ENCODE peak calls at places on chromosomes 4 and X, in nine cellular contexts. J is iris pigment epithelial cell; B is sciatic nerve; U is stimulated activated CD4-positive, alpha-beta T cell treated with anti-CD3 and anti-CD28 coated beads, Interleukin-12 subunit alpha, Interleukin-12 subunit beta, amount 100 ng/mL, for 48 hours; K is mucosa of gallbladder; F is activated naive CD4-positive, alpha-beta T cell treated with anti-CD3 and anti-CD28 coated beads, Interleukin-2, amount 50 U/mL, for 72 hours; G is osteocyte; A is DMS 273 treated with DMSO at 0.1 percent for 48 hours; P is psoas muscle. T is an unnamed sample.

GRCh38 chr4:70365479-70365878 is 4.9 kb downstream of the SMR3A start:
- DNase-seq in G (no peak), J (peak), F (no peak), U (no peak), K (no peak), A (no peak), B (no peak), P (no peak), T (no peak)

GRCh38 chrX:13934731-13935130 is 95.0 kb downstream of the GEMIN8 start:
- DNase-seq in K (no peak), F (no peak), U (no peak), G (no peak), P (no peak), B (no peak), J (no peak), A (no peak), T (no peak)

GRCh38 chr4:147498031-147498700 is 17.3 kb downstream of the EDNRA start:
- DNase-seq in K (no peak), G (no peak), B (no peak), F (no peak), J (peak), A (peak), P (no peak), U (no peak), T (no peak)

GRCh38 chr4:183783933-183784622 is 121.0 kb upstream of the STOX2 start:
- DNase-seq in A (no peak), G (no peak), P (no peak), U (no peak), F (no peak), B (no peak), J (peak), K (no peak), T (no peak)

GRCh38 chr4:144343143-144343755 is 202.7 kb upstream of the GYPA start:
- DNase-seq in F (no peak), K (no peak), A (no peak), U (no peak), G (no peak), J (no peak), B (no peak), P (no peak), T (no peak)

GRCh38 chr4:16199132-16199531 is 27.1 kb downstream of the TAPT1 start:
- DNase-seq in B (no peak), P (no peak), A (no peak), U (no peak), J (peak), F (no peak), K (no peak), G (no peak), T (peak)

GRCh38 chrX:1172496-1172895 is 40.0 kb downstream of the CRLF2 start:
- DNase-seq in B (no peak), P (no peak), F (no peak), A (no peak), J (no peak), K (no peak), U (no peak), G (peak), T (no peak)

GRCh38 chr4:89129080-89129640 is 17.8 kb downstream of the TIGD2 start:
- DNase-seq in G (no peak), J (peak), U (no peak), B (no peak), K (no peak), A (no peak), F (no peak), P (no peak), T (no peak)

GRCh38 chr4:136750898-136751297 is 781.4 kb downstream of the PCDH18 start:
- DNase-seq in A (no peak), U (no peak), B (no peak), K (no peak), P (no peak), F (no peak), J (peak), G (no peak), T (no peak)

GRCh38 chr4:184293552-184293951 is 75.9 kb upstream of the ENPP6 start:
- DNase-seq in J (peak), B (no peak), U (no peak), P (no peak), A (no peak), F (no peak), K (peak), G (no peak), T (no peak)

GRCh38 chrX:16665089-16665488 is 15.1 kb downstream of the S100G start:
- DNase-seq in J (peak), B (no peak), G (no peak), F (no peak), U (no peak), P (no peak), A (no peak), K (no peak), T (no peak)

GRCh38 chr4:81392164-81392563 is 79.5 kb downstream of the RASGEF1B start:
- DNase-seq in F (no peak), P (no peak), G (no peak), J (no peak), K (no peak), U (no peak), B (no peak), A (no peak), T (no peak)

GRCh38 chrX:151789179-151789800 is 54.7 kb downstream of the CNGA2 start:
- DNase-seq in U (no peak), J (peak), P (peak), A (no peak), G (peak), F (no peak), K (peak), B (peak), T (no peak)

GRCh38 chr4:159018062-159018629 is 84.7 kb upstream of the RAPGEF2 start:
- DNase-seq in B (no peak), K (no peak), J (no peak), P (no peak), F (no peak), G (no peak), U (no peak), A (no peak), T (no peak)

GRCh38 chrX:39808471-39808917 is 289.3 kb downstream of the BCOR start:
- DNase-seq in B (no peak), P (no peak), F (no peak), U (no peak), A (no peak), J (peak), G (no peak), K (no peak), T (no peak)

GRCh38 chr4:10958226-10958856 is 273.8 kb upstream of the CLNK start:
- DNase-seq in P (no peak), U (no peak), J (no peak), B (no peak), K (no peak), F (no peak), A (no peak), G (no peak), T (no peak)

GRCh38 chrX:137052641-137053235 is 18.9 kb upstream of the GPR101 start:
- DNase-seq in F (no peak), A (no peak), G (no peak), B (no peak), U (no peak), P (no peak), J (no peak), K (no peak), T (no peak)

GRCh38 chr4:117691572-117692351 is 342.5 kb upstream of the NDST3 start:
- DNase-seq in U (no peak), G (no peak), B (no peak), A (no peak), F (no peak), K (no peak), J (no peak), P (no peak), T (peak)

GRCh38 chrX:138710866-138711331 is 618 bp downstream of the FGF13 start:
- DNase-seq in U (no peak), A (no peak), F (no peak), G (no peak), B (no peak), K (no peak), P (peak), J (no peak), T (no peak)

T was measured in NCI-H524 treated with DMSO at 0.1 percent for 48 hours.